ENCODE peak calls at places on chromosomes 16 and 17, in eight cellular contexts. One of them, this sample, is unnamed.

GRCh38 chr16:85617948-85618347 is 4.8 kb downstream of the GSE1 start:
- DNase-seq in GM12878: no peak
- DNase-seq in GM23248: no peak
- DNase-seq in neural progenitor cell: no peak
- DNase-seq in endothelial cell of umbilical vein: no peak
- DNase-seq in keratinocyte: no peak
- DNase-seq in PC-3: peak
- DNase-seq in K562: no peak
- DNase-seq in this sample: no peak

GRCh38 chr17:79626156-79626890 is 15.5 kb upstream of the RBFOX3 start:
- DNase-seq in keratinocyte: no peak
- DNase-seq in neural progenitor cell: no peak
- DNase-seq in GM12878: no peak
- DNase-seq in endothelial cell of umbilical vein: no peak
- DNase-seq in GM23248: no peak
- DNase-seq in PC-3: no peak
- DNase-seq in K562: no peak
- DNase-seq in this sample: no peak

GRCh38 chr17:77427471-77427991 is 286.8 kb downstream of the SEC14L1 start:
- DNase-seq in GM23248: peak
- DNase-seq in PC-3: peak
- DNase-seq in GM12878: no peak
- DNase-seq in keratinocyte: no peak
- DNase-seq in neural progenitor cell: no peak
- DNase-seq in K562: peak
- DNase-seq in endothelial cell of umbilical vein: no peak
- DNase-seq in this sample: peak

GRCh38 chr16:87133112-87133850 is 183.9 kb downstream of the C16orf95 start:
- DNase-seq in K562: no peak
- DNase-seq in PC-3: no peak
- DNase-seq in neural progenitor cell: no peak
- DNase-seq in keratinocyte: no peak
- DNase-seq in GM23248: no peak
- DNase-seq in endothelial cell of umbilical vein: no peak
- DNase-seq in GM12878: no peak
- DNase-seq in this sample: no peak

GRCh38 chr16:86929149-86929871 is 351.0 kb downstream of the FOXL1 start:
- DNase-seq in PC-3: no peak
- DNase-seq in GM12878: no peak
- DNase-seq in endothelial cell of umbilical vein: peak
- DNase-seq in GM23248: peak
- DNase-seq in keratinocyte: no peak
- DNase-seq in neural progenitor cell: no peak
- DNase-seq in K562: peak
- DNase-seq in this sample: peak

GRCh38 chr17:19262650-19263620 is 25.8 kb downstream of the EPN2 start:
- DNase-seq in keratinocyte: no peak
- DNase-seq in GM23248: peak
- DNase-seq in endothelial cell of umbilical vein: peak
- DNase-seq in K562: no peak
- DNase-seq in PC-3: no peak
- DNase-seq in neural progenitor cell: no peak
- DNase-seq in GM12878: no peak
- DNase-seq in this sample: peak

GRCh38 chr16:89314858-89315257 is 97.4 kb downstream of the ZNF778 start:
- DNase-seq in K562: no peak
- DNase-seq in PC-3: no peak
- DNase-seq in GM23248: no peak
- DNase-seq in keratinocyte: no peak
- DNase-seq in GM12878: no peak
- DNase-seq in neural progenitor cell: no peak
- DNase-seq in endothelial cell of umbilical vein: no peak
- DNase-seq in this sample: no peak

GRCh38 chr17:7886227-7887037 is 2.2 kb upstream of the CHD3 start:
- DNase-seq in keratinocyte: no peak
- DNase-seq in endothelial cell of umbilical vein: peak
- DNase-seq in GM23248: peak
- DNase-seq in PC-3: peak
- DNase-seq in K562: no peak
- DNase-seq in neural progenitor cell: peak
- DNase-seq in GM12878: no peak
- DNase-seq in this sample: peak

GRCh38 chr16:28009586-28010373 is 53.7 kb downstream of the GSG1L start:
- DNase-seq in neural progenitor cell: no peak
- DNase-seq in GM23248: no peak
- DNase-seq in GM12878: no peak
- DNase-seq in keratinocyte: no peak
- DNase-seq in endothelial cell of umbilical vein: no peak
- DNase-seq in K562: no peak
- DNase-seq in PC-3: no peak
- DNase-seq in this sample: no peak

GRCh38 chr17:79374087-79374486 is 236.8 kb downstream of the RBFOX3 start:
- DNase-seq in GM12878: no peak
- DNase-seq in PC-3: no peak
- DNase-seq in K562: no peak
- DNase-seq in endothelial cell of umbilical vein: no peak
- DNase-seq in neural progenitor cell: peak
- DNase-seq in keratinocyte: no peak
- DNase-seq in GM23248: no peak
- DNase-seq in this sample: no peak

GRCh38 chr16:76486740-76487139 is 209.5 kb downstream of the CNTNAP4 start:
- DNase-seq in endothelial cell of umbilical vein: no peak
- DNase-seq in GM12878: no peak
- DNase-seq in keratinocyte: no peak
- DNase-seq in PC-3: no peak
- DNase-seq in GM23248: no peak
- DNase-seq in K562: no peak
- DNase-seq in neural progenitor cell: no peak
- DNase-seq in this sample: no peak
- H3K4me3 ChIP-seq in endothelial cell of umbilical vein: no peak
- H3K4me3 ChIP-seq in GM12878: no peak
- H3K4me3 ChIP-seq in keratinocyte: no peak
- H3K4me3 ChIP-seq in PC-3: no peak
- H3K4me3 ChIP-seq in GM23248: no peak
- H3K4me3 ChIP-seq in K562: no peak
- H3K4me3 ChIP-seq in neural progenitor cell: no peak
- H3K4me3 ChIP-seq in this sample: no peak

GRCh38 chr17:81527591-81528383 is at the start of gene FSCN2:
- DNase-seq in GM12878: no peak
- DNase-seq in GM23248: peak
- DNase-seq in neural progenitor cell: no peak
- DNase-seq in endothelial cell of umbilical vein: no peak
- DNase-seq in keratinocyte: no peak
- DNase-seq in K562: no peak
- DNase-seq in PC-3: peak
- DNase-seq in this sample: no peak
- H3K27ac ChIP-seq in GM12878: no peak
- H3K27ac ChIP-seq in GM23248: no peak
- H3K27ac ChIP-seq in neural progenitor cell: no peak
- H3K27ac ChIP-seq in endothelial cell of umbilical vein: no peak
- H3K27ac ChIP-seq in keratinocyte: no peak
- H3K27ac ChIP-seq in K562: no peak
- H3K27ac ChIP-seq in PC-3: no peak
- H3K27ac ChIP-seq in this sample: no peak

DNA sequence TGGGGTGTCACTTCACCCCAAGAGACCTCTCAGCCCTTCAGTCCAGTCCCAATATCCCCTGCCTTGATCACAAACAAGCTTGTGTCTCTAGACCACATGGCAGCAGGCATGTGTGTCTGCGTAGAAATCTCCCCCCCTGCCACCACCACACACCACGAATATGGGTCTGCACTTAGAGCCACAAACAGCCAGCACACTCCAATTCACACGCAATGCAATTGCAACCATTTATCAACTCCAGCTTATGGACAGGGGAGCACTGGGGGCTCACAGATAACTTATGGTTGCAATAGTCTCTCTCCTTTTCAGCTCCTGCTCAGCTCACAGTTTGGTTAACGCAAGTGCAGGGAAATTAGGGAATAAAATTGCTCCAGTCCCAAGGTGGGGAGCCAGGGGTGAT is 2.6 kb downstream of the HOXB9 start:
- DNase-seq in neural progenitor cell: no peak
- DNase-seq in K562: no peak
- DNase-seq in endothelial cell of umbilical vein: no peak
- DNase-seq in PC-3: no peak
- DNase-seq in keratinocyte: no peak
- DNase-seq in GM12878: no peak
- DNase-seq in GM23248: no peak
- DNase-seq in this sample: no peak
- TF ChIP-seq EZH2 in neural progenitor cell: no peak
- TF ChIP-seq EZH2 in K562: no peak
- TF ChIP-seq EZH2 in endothelial cell of umbilical vein: peak
- TF ChIP-seq EZH2 in PC-3: no peak
- TF ChIP-seq EZH2 in keratinocyte: no peak
- TF ChIP-seq EZH2 in GM12878: no peak
- TF ChIP-seq EZH2 in GM23248: no peak
- TF ChIP-seq EZH2 in this sample: peak

GRCh38 chr17:29032067-29032551 is 10.8 kb upstream of the PIPOX start:
- DNase-seq in neural progenitor cell: no peak
- DNase-seq in PC-3: no peak
- DNase-seq in GM23248: no peak
- DNase-seq in K562: no peak
- DNase-seq in keratinocyte: no peak
- DNase-seq in endothelial cell of umbilical vein: no peak
- DNase-seq in GM12878: no peak
- DNase-seq in this sample: no peak
- H3K4me3 ChIP-seq in neural progenitor cell: peak
- H3K4me3 ChIP-seq in PC-3: no peak
- H3K4me3 ChIP-seq in GM23248: no peak
- H3K4me3 ChIP-seq in K562: no peak
- H3K4me3 ChIP-seq in keratinocyte: no peak
- H3K4me3 ChIP-seq in endothelial cell of umbilical vein: no peak
- H3K4me3 ChIP-seq in GM12878: no peak
- H3K4me3 ChIP-seq in this sample: no peak

GRCh38 chr17:4221163-4221562 is 42.6 kb downstream of the ANKFY1 start:
- DNase-seq in GM12878: no peak
- DNase-seq in GM23248: no peak
- DNase-seq in keratinocyte: no peak
- DNase-seq in PC-3: no peak
- DNase-seq in endothelial cell of umbilical vein: no peak
- DNase-seq in K562: no peak
- DNase-seq in neural progenitor cell: no peak
- DNase-seq in this sample: no peak
- H3K27ac ChIP-seq in GM12878: no peak
- H3K27ac ChIP-seq in GM23248: no peak
- H3K27ac ChIP-seq in keratinocyte: no peak
- H3K27ac ChIP-seq in PC-3: no peak
- H3K27ac ChIP-seq in endothelial cell of umbilical vein: no peak
- H3K27ac ChIP-seq in K562: no peak
- H3K27ac ChIP-seq in neural progenitor cell: no peak
- H3K27ac ChIP-seq in this sample: no peak

GRCh38 chr17:83098241-83099085 is 19.1 kb downstream of the METRNL start:
- DNase-seq in GM12878: no peak
- DNase-seq in neural progenitor cell: peak
- DNase-seq in keratinocyte: no peak
- DNase-seq in PC-3: no peak
- DNase-seq in K562: no peak
- DNase-seq in GM23248: peak
- DNase-seq in endothelial cell of umbilical vein: no peak
- DNase-seq in this sample: no peak

GRCh38 chr17:83100853-83101391 is 21.5 kb downstream of the METRNL start:
- DNase-seq in GM12878: no peak
- DNase-seq in neural progenitor cell: no peak
- DNase-seq in endothelial cell of umbilical vein: no peak
- DNase-seq in GM23248: peak
- DNase-seq in PC-3: no peak
- DNase-seq in K562: no peak
- DNase-seq in keratinocyte: no peak
- DNase-seq in this sample: no peak

GRCh38 chr17:83100220-83100852 is 20.9 kb downstream of the METRNL start:
- DNase-seq in PC-3: no peak
- DNase-seq in neural progenitor cell: no peak
- DNase-seq in GM12878: no peak
- DNase-seq in keratinocyte: no peak
- DNase-seq in K562: no peak
- DNase-seq in endothelial cell of umbilical vein: no peak
- DNase-seq in GM23248: peak
- DNase-seq in this sample: no peak

GRCh38 chr17:83099086-83099540 is 19.7 kb downstream of the METRNL start:
- DNase-seq in PC-3: no peak
- DNase-seq in GM23248: peak
- DNase-seq in endothelial cell of umbilical vein: no peak
- DNase-seq in neural progenitor cell: no peak
- DNase-seq in GM12878: no peak
- DNase-seq in keratinocyte: no peak
- DNase-seq in K562: no peak
- DNase-seq in this sample: no peak

DNA sequence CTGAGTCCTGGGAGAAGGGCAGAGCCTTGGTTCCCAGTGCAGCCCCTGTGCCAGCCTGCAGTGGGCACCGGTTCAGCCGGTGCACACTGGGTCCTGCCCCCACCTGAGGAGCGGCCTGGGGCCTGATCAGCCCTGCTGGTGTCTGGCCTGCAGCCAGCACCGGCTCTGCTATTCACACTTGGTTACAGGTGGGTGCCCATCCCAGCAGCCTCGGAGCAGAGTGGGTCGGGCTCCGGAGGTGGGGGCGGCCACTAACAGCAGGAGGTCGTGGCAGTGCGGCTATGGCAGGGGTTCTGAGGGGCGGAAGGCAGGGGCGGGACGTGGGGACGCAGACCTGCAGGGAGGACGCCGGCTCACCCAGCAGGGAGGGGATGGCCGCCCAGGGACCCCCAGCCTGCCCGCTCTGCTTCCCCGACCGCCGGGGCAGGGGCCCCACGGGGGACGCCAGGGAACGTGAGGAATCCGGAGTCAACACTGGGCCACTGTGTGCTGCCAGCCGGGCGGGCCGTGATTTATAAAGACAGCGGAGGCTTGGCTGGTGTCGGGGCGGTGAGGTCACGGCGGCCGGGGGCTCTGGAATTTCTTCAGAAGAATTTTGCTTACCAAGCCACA is 20.3 kb downstream of the METRNL start:
- DNase-seq in GM23248: peak
- DNase-seq in neural progenitor cell: peak
- DNase-seq in endothelial cell of umbilical vein: no peak
- DNase-seq in GM12878: no peak
- DNase-seq in keratinocyte: no peak
- DNase-seq in PC-3: no peak
- DNase-seq in K562: no peak
- DNase-seq in this sample: no peak
- TF ChIP-seq EZH2 in GM23248: no peak
- TF ChIP-seq EZH2 in neural progenitor cell: no peak
- TF ChIP-seq EZH2 in endothelial cell of umbilical vein: peak
- TF ChIP-seq EZH2 in GM12878: no peak
- TF ChIP-seq EZH2 in keratinocyte: peak
- TF ChIP-seq EZH2 in PC-3: no peak
- TF ChIP-seq EZH2 in K562: no peak
- TF ChIP-seq EZH2 in this sample: peak

GRCh38 chr16:54936086-54936978 is 5.7 kb downstream of the IRX5 start:
- DNase-seq in GM12878: no peak
- DNase-seq in endothelial cell of umbilical vein: peak
- DNase-seq in PC-3: peak
- DNase-seq in neural progenitor cell: peak
- DNase-seq in GM23248: peak
- DNase-seq in keratinocyte: no peak
- DNase-seq in K562: no peak
- DNase-seq in this sample: peak
- H3K4me3 ChIP-seq in GM12878: no peak
- H3K4me3 ChIP-seq in endothelial cell of umbilical vein: no peak
- H3K4me3 ChIP-seq in PC-3: no peak
- H3K4me3 ChIP-seq in neural progenitor cell: peak
- H3K4me3 ChIP-seq in GM23248: peak
- H3K4me3 ChIP-seq in keratinocyte: peak
- H3K4me3 ChIP-seq in K562: no peak
- H3K4me3 ChIP-seq in this sample: peak

This sample was measured in mammary epithelial cell.